ENCODE peak calls at places on chromosomes 2 and 18, in five cellular contexts. D is suprapubic skin, J is HL-60, F is K562, H is HepG2. I is an unnamed sample. For H3K27me3, the result is how much of the 10 kb centered on the place peaks cover.

GRCh38 chr2:48414980-48415764 is 114.8 kb upstream of the STON1 start:
- DNase-seq in H (peak), J (peak), D (no peak), F (no peak), I (no peak)

GRCh38 chr2:38407111-38407682 is 30.1 kb upstream of the ATL2 start:
- DNase-seq in F (no peak), D (no peak), J (no peak), H (peak), I (no peak)

GRCh38 chr2:160358051-160358450 is 135.6 kb downstream of the RBMS1 start:
- DNase-seq in H (no peak), F (no peak), D (no peak), J (peak), I (no peak)

GRCh38 chr18:54222922-54223567 is 1.4 kb downstream of the MBD2 start:
- DNase-seq in D (no peak), F (no peak), J (peak), H (peak), I (no peak)

GRCh38 chr2:200781626-200782025 is 30.1 kb upstream of the BZW1 start:
- DNase-seq in H (no peak), J (no peak), F (no peak), D (no peak), I (no peak)

GRCh38 chr2:152813381-152813780 is 95.0 kb downstream of the ARL6IP6 start:
- DNase-seq in H (no peak), J (no peak), D (no peak), F (no peak), I (no peak)

GRCh38 chr18:37425182-37425581 is 140.4 kb downstream of the CELF4 start:
- DNase-seq in D (no peak), J (no peak), H (no peak), F (no peak), I (no peak)

GRCh38 chr18:13242797-13243196 is 24.2 kb downstream of the LDLRAD4 start:
- DNase-seq in H (no peak), D (peak), J (no peak), F (no peak), I (no peak)

GRCh38 chr2:118837067-118837466 is 10.4 kb downstream of the EN1 start:
- DNase-seq in F (no peak), H (no peak), J (no peak), D (peak), I (no peak)

GRCh38 chr2:118838741-118839455 is 8.6 kb downstream of the EN1 start:
- DNase-seq in J (no peak), H (no peak), F (no peak), D (peak), I (no peak)

GRCh38 chr2:118835739-118836410 is 11.6 kb downstream of the EN1 start:
- DNase-seq in D (peak), H (no peak), J (no peak), F (no peak), I (no peak)

GRCh38 chr2:118836411-118836930 is 11.0 kb downstream of the EN1 start:
- DNase-seq in J (no peak), D (peak), H (no peak), F (no peak), I (no peak)

DNA sequence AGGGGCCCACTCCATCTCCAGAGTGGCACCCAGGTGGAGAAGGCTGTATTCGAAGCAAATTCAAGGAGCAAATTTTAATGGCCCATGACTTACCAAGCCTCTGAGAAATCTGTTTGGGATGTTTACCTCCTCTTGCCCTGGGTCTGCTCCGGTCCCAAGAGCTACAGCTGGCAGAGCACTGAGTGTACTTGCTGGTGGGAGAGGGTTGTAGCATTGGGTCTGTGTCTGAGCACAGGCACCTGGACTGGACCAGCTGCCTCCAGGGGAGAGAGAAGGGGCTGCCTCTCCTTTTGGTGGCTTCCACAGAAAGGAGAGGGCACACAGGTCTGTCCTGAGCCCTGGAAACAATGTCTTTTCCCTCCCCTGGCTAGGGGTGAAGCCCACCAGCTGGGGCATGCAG is 9.8 kb downstream of the EN1 start:
- DNase-seq in J (no peak), D (peak), F (no peak), H (no peak), I (no peak)
- H3K27me3 ChIP-seq in J (half or more), D (half or more), F (under half), H (under half), I (half or more)

GRCh38 chr2:112962308-112963175 is 15.3 kb upstream of the IL36G start:
- DNase-seq in J (no peak), F (no peak), D (no peak), H (no peak), I (no peak)

GRCh38 chr2:112957511-112957910 is 20.3 kb upstream of the IL36G start:
- DNase-seq in J (no peak), H (no peak), F (no peak), D (no peak), I (no peak)

GRCh38 chr2:112958428-112959108 is 19.2 kb upstream of the IL36G start:
- DNase-seq in J (peak), H (peak), F (peak), D (no peak), I (no peak)

GRCh38 chr2:112960230-112960825 is 17.5 kb upstream of the IL36G start:
- DNase-seq in J (no peak), D (no peak), F (no peak), H (no peak), I (no peak)

GRCh38 chr2:112959109-112959591 is 18.7 kb upstream of the IL36G start:
- DNase-seq in H (peak), F (peak), D (no peak), J (peak), I (no peak)
- TF ChIP-seq CTCF in H (no peak), F (peak), D (no peak), J (no peak), I (no peak)

DNA sequence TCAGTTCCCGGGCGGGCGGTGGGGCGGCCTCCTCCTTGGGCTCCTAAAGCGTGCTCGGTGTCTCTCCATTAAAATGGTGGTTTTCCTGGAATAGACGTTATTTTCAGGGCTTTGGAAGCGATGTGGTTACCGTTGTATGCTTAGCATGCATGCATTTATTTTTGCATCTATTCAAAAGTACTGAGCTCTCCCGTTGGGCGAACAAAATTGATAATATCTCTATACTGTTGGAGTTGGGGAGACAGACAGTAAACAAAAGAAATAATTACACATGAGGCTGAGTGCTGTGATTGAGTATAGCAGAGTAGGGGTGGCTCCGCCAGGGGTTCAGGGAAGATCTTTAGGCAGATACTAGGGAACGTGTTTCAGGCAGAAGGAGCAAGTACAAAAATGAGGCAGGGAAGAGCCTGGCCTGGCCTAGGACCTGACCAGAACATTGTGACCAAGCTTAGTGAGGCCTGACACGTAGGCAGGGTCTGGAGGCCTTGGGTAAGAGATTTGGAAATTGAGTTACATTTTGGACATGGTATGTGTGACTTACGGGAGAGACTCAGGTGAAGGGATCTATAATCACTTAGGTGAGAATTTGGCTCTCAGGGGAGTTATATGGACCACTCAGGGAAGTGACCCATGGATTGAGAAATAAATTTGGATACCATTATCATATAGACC is 674 bp downstream of the NCAPH start:
- DNase-seq in F (peak), H (no peak), J (no peak), D (no peak), I (no peak)
- TF ChIP-seq POLR2AphosphoS5 in F (peak), H (peak), J (peak), D (no peak), I (peak)

DNA sequence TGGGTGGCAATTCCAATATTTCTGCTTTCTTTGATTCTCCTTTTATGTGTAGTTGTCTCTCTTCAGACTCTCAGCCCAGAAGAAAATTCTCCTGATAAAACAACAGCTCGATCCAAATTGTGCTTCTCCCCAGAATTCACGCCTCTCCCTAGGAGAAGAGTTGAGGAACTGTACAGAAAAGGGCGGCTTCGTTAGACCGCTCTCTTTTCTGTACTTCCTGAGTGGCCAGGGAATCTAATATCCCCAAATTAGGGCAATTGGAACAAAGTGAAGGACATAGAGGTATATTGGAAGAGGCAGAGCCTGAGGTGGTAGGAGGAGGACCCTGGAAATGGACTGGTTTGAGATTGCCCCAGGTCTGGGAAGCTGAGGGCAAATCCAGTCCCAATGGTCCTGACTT is 5.6 kb downstream of the ADCYAP1 start:
- DNase-seq in F (no peak), H (no peak), J (no peak), D (no peak), I (no peak)
- H3K27me3 ChIP-seq in F (half or more), H (under half), J (half or more), D (half or more), I (half or more)

DNA sequence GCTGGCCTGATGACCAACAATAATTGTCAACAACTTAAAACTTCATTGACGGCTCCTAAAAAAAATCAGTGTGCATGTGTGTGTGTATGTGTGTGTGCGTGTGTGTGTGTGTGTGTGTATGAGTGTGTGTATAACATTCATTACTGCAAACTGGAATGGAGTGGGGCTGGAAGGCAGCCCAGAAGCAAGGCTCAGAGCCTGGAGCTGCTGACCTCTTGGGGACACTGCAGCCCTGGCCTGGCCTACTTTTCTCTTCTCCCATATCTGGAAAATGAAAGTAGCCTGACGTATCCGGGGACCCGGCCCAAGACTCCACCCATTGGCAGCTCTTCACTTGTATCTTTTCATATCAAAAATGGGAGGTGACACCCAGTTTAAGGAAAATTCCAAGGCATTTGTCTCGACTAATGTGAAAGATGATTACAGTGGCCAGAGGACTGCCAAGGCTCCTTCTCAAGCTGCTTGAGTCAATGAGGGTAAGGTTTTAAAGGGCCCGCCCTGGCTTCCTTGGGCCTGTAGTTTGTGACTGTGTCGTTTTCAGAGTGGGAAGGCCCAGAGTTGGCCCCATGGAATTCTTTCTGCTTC is 72.4 kb upstream of the IL1R1 start:
- DNase-seq in H (peak), F (no peak), D (peak), J (no peak), I (peak)
- TF ChIP-seq CTCF in H (peak), F (peak), D (no peak), J (no peak), I (no peak)

GRCh38 chr2:219405451-219405850 is 12.7 kb upstream of the DES start:
- DNase-seq in J (no peak), H (no peak), D (no peak), F (no peak), I (no peak)

GRCh38 chr2:219408101-219409030 is 9.8 kb upstream of the DES start:
- DNase-seq in F (no peak), J (no peak), H (no peak), D (no peak), I (no peak)

GRCh38 chr2:219405958-219406860 is 12.0 kb upstream of the DES start:
- DNase-seq in D (no peak), H (no peak), F (no peak), J (no peak), I (no peak)

GRCh38 chr2:219404954-219405353 is 13.2 kb upstream of the DES start:
- DNase-seq in D (no peak), F (no peak), H (no peak), J (no peak), I (no peak)

DNA sequence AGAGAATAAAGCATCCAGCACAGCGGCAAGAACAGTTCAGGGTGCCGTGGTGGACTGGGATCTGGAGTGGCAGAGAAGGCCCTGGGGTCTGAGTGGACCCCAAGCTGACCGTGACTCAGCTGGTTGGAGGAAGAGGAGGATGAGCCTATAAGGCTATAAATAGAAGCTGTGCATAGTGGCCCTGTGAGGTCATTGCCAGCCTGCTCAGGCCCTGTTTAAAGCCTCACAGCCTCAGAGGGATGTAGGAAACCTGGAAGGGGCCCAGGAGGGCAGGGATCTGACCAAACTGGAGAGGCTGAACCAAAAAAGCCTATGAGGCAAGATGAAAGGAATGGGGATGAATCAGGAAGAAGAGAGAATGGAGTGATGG is 11.3 kb upstream of the DES start:
- DNase-seq in H (no peak), F (no peak), D (no peak), J (no peak), I (peak)
- TF ChIP-seq POLR2AphosphoS5 in H (no peak), F (no peak), D (no peak), J (no peak), I (no peak)

DNA sequence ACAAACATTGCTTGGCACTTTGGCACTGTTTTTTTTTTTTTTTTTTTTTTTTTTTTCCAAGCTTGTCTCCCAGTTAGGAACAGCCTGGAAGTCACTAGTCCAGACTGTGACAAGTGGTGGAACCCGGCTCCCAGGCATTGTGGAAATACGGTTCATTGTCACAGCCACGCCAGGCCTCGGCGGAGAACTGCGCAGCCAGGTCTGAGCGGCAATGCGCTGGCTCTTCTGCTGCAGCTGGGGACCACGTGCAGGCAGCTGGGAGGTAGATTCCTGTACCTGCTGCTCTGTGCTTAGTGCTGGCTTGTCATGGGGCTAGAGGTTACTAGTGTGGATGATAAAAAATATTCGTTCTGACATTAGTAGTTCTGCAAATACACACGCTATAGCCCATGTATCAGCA is 5.0 kb downstream of the NTSR2 start:
- DNase-seq in J (no peak), D (peak), H (no peak), F (no peak), I (no peak)
- H3K27me3 ChIP-seq in J (under half), D (under half), H (under half), F (half or more), I (under half)

GRCh38 chr2:29147963-29148362 is 32.7 kb downstream of the CLIP4 start:
- DNase-seq in J (no peak), D (no peak), H (no peak), F (no peak), I (no peak)

GRCh38 chr2:29139152-29139551 is 23.9 kb downstream of the CLIP4 start:
- DNase-seq in F (no peak), J (no peak), H (no peak), D (no peak), I (no peak)

GRCh38 chr2:29139731-29140130 is 24.5 kb downstream of the CLIP4 start:
- DNase-seq in J (no peak), D (no peak), H (no peak), F (no peak), I (no peak)

GRCh38 chr2:29146197-29146596 is 31.0 kb downstream of the CLIP4 start:
- DNase-seq in F (no peak), D (no peak), J (no peak), H (no peak), I (no peak)

DNA sequence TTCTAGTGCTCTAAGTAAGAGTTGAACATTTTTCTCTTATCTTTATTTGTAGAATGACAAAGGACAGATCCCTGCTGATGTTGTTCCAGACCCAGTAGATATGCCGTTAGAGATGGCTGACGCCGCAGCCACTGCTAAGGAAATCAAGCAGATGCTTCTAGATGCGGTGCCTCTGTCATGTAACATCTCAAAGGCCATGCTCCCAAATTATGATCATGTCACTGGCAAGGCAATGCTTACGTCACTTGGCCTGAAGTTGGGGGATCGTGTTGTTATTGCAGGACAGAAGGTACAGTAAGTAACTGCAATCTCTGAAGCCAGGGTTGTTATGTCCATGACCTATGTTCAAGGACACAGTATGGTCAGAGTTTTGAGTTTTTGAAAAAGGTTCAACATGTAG is 28.4 kb downstream of the CLIP4 start:
- DNase-seq in J (no peak), F (no peak), D (no peak), H (no peak), I (no peak)
- TF ChIP-seq CTCF in J (no peak), F (no peak), D (no peak), H (no peak), I (no peak)